ENCODE peak calls at places on chromosome 1, in seven cellular contexts. One of them, this sample, is unnamed.

GRCh38 chr1:224726783-224727182 is 110.7 kb downstream of the CNIH3 start:
- DNase-seq in M059J: peak
- DNase-seq in CD8-positive, alpha-beta memory T cell: no peak
- DNase-seq in body of pancreas: no peak
- DNase-seq in tibial nerve: no peak
- DNase-seq in anterior cingulate cortex: no peak
- DNase-seq in DMS79 treated with DMSO at 0.1 percent for 48 hours: no peak
- DNase-seq in this sample: no peak

GRCh38 chr1:234608026-234608719 is 1.8 kb downstream of the IRF2BP2 start:
- DNase-seq in DMS79 treated with DMSO at 0.1 percent for 48 hours: peak
- DNase-seq in M059J: peak
- DNase-seq in CD8-positive, alpha-beta memory T cell: peak
- DNase-seq in anterior cingulate cortex: no peak
- DNase-seq in tibial nerve: peak
- DNase-seq in body of pancreas: peak
- DNase-seq in this sample: peak

GRCh38 chr1:192002063-192002462 is 156.2 kb upstream of the RGS18 start:
- DNase-seq in tibial nerve: no peak
- DNase-seq in M059J: no peak
- DNase-seq in DMS79 treated with DMSO at 0.1 percent for 48 hours: no peak
- DNase-seq in body of pancreas: no peak
- DNase-seq in CD8-positive, alpha-beta memory T cell: no peak
- DNase-seq in anterior cingulate cortex: no peak
- DNase-seq in this sample: no peak

GRCh38 chr1:44557756-44558155 is 116.5 kb downstream of the TMEM53 start:
- DNase-seq in tibial nerve: no peak
- DNase-seq in CD8-positive, alpha-beta memory T cell: no peak
- DNase-seq in anterior cingulate cortex: no peak
- DNase-seq in body of pancreas: no peak
- DNase-seq in DMS79 treated with DMSO at 0.1 percent for 48 hours: no peak
- DNase-seq in M059J: peak
- DNase-seq in this sample: no peak

GRCh38 chr1:39576016-39576657 is 453 bp downstream of the PABPC4 start:
- DNase-seq in CD8-positive, alpha-beta memory T cell: no peak
- DNase-seq in body of pancreas: peak
- DNase-seq in DMS79 treated with DMSO at 0.1 percent for 48 hours: no peak
- DNase-seq in tibial nerve: no peak
- DNase-seq in anterior cingulate cortex: no peak
- DNase-seq in M059J: peak
- DNase-seq in this sample: no peak

GRCh38 chr1:20139776-20140612 is 871 bp downstream of the PLA2G2F start:
- DNase-seq in DMS79 treated with DMSO at 0.1 percent for 48 hours: no peak
- DNase-seq in M059J: no peak
- DNase-seq in anterior cingulate cortex: no peak
- DNase-seq in CD8-positive, alpha-beta memory T cell: no peak
- DNase-seq in tibial nerve: no peak
- DNase-seq in body of pancreas: no peak
- DNase-seq in this sample: no peak

GRCh38 chr1:151822404-151822803 is 9.2 kb downstream of the RORC start:
- DNase-seq in CD8-positive, alpha-beta memory T cell: no peak
- DNase-seq in body of pancreas: no peak
- DNase-seq in M059J: no peak
- DNase-seq in tibial nerve: no peak
- DNase-seq in DMS79 treated with DMSO at 0.1 percent for 48 hours: no peak
- DNase-seq in anterior cingulate cortex: no peak
- DNase-seq in this sample: no peak

GRCh38 chr1:193104496-193104905 is 713 bp downstream of the GLRX2 start:
- DNase-seq in tibial nerve: no peak
- DNase-seq in DMS79 treated with DMSO at 0.1 percent for 48 hours: peak
- DNase-seq in body of pancreas: peak
- DNase-seq in anterior cingulate cortex: peak
- DNase-seq in CD8-positive, alpha-beta memory T cell: peak
- DNase-seq in M059J: peak
- DNase-seq in this sample: peak

GRCh38 chr1:106620521-106620954 is 435.9 kb upstream of the PRMT6 start:
- DNase-seq in body of pancreas: no peak
- DNase-seq in anterior cingulate cortex: no peak
- DNase-seq in DMS79 treated with DMSO at 0.1 percent for 48 hours: no peak
- DNase-seq in M059J: peak
- DNase-seq in tibial nerve: no peak
- DNase-seq in CD8-positive, alpha-beta memory T cell: no peak
- DNase-seq in this sample: no peak

GRCh38 chr1:180360333-180361075 is 130.4 kb downstream of the LHX4 start:
- DNase-seq in CD8-positive, alpha-beta memory T cell: no peak
- DNase-seq in tibial nerve: no peak
- DNase-seq in anterior cingulate cortex: no peak
- DNase-seq in body of pancreas: no peak
- DNase-seq in M059J: peak
- DNase-seq in DMS79 treated with DMSO at 0.1 percent for 48 hours: no peak
- DNase-seq in this sample: no peak

GRCh38 chr1:157114183-157115121 is 14.8 kb upstream of the ETV3L start:
- DNase-seq in anterior cingulate cortex: no peak
- DNase-seq in M059J: no peak
- DNase-seq in body of pancreas: no peak
- DNase-seq in DMS79 treated with DMSO at 0.1 percent for 48 hours: no peak
- DNase-seq in tibial nerve: no peak
- DNase-seq in CD8-positive, alpha-beta memory T cell: no peak
- DNase-seq in this sample: no peak

GRCh38 chr1:24386241-24386640 is 27.3 kb downstream of the STPG1 start:
- DNase-seq in body of pancreas: no peak
- DNase-seq in DMS79 treated with DMSO at 0.1 percent for 48 hours: peak
- DNase-seq in tibial nerve: no peak
- DNase-seq in anterior cingulate cortex: no peak
- DNase-seq in CD8-positive, alpha-beta memory T cell: no peak
- DNase-seq in M059J: peak
- DNase-seq in this sample: peak

GRCh38 chr1:30184393-30185141 is 538.8 kb downstream of the MATN1 start:
- DNase-seq in CD8-positive, alpha-beta memory T cell: no peak
- DNase-seq in DMS79 treated with DMSO at 0.1 percent for 48 hours: peak
- DNase-seq in anterior cingulate cortex: no peak
- DNase-seq in M059J: no peak
- DNase-seq in body of pancreas: no peak
- DNase-seq in tibial nerve: no peak
- DNase-seq in this sample: peak

GRCh38 chr1:18951818-18952391 is 4.6 kb downstream of the IFFO2 start:
- DNase-seq in CD8-positive, alpha-beta memory T cell: peak
- DNase-seq in anterior cingulate cortex: no peak
- DNase-seq in body of pancreas: no peak
- DNase-seq in M059J: peak
- DNase-seq in DMS79 treated with DMSO at 0.1 percent for 48 hours: no peak
- DNase-seq in tibial nerve: no peak
- DNase-seq in this sample: no peak

GRCh38 chr1:20699558-20699957 is 18.2 kb downstream of the KIF17 start:
- DNase-seq in CD8-positive, alpha-beta memory T cell: no peak
- DNase-seq in body of pancreas: no peak
- DNase-seq in DMS79 treated with DMSO at 0.1 percent for 48 hours: no peak
- DNase-seq in anterior cingulate cortex: no peak
- DNase-seq in M059J: no peak
- DNase-seq in tibial nerve: no peak
- DNase-seq in this sample: no peak

GRCh38 chr1:230753586-230754251 is 6.5 kb downstream of the CAPN9 start:
- DNase-seq in tibial nerve: no peak
- DNase-seq in CD8-positive, alpha-beta memory T cell: peak
- DNase-seq in body of pancreas: no peak
- DNase-seq in DMS79 treated with DMSO at 0.1 percent for 48 hours: no peak
- DNase-seq in M059J: no peak
- DNase-seq in anterior cingulate cortex: no peak
- DNase-seq in this sample: no peak

GRCh38 chr1:202010042-202011015 is at the start of gene ELF3:
- DNase-seq in anterior cingulate cortex: no peak
- DNase-seq in tibial nerve: no peak
- DNase-seq in DMS79 treated with DMSO at 0.1 percent for 48 hours: peak
- DNase-seq in M059J: peak
- DNase-seq in body of pancreas: peak
- DNase-seq in CD8-positive, alpha-beta memory T cell: no peak
- DNase-seq in this sample: peak

GRCh38 chr1:214660900-214661299 is 57.9 kb downstream of the CENPF start:
- DNase-seq in body of pancreas: peak
- DNase-seq in DMS79 treated with DMSO at 0.1 percent for 48 hours: no peak
- DNase-seq in tibial nerve: peak
- DNase-seq in anterior cingulate cortex: peak
- DNase-seq in CD8-positive, alpha-beta memory T cell: no peak
- DNase-seq in M059J: no peak
- DNase-seq in this sample: no peak

GRCh38 chr1:29673669-29674624 is 437.6 kb downstream of the PTPRU start:
- DNase-seq in CD8-positive, alpha-beta memory T cell: no peak
- DNase-seq in body of pancreas: no peak
- DNase-seq in anterior cingulate cortex: no peak
- DNase-seq in M059J: peak
- DNase-seq in DMS79 treated with DMSO at 0.1 percent for 48 hours: no peak
- DNase-seq in tibial nerve: no peak
- DNase-seq in this sample: peak

GRCh38 chr1:87826639-87827345 is 498.1 kb downstream of the LMO4 start:
- DNase-seq in tibial nerve: peak
- DNase-seq in M059J: peak
- DNase-seq in anterior cingulate cortex: no peak
- DNase-seq in DMS79 treated with DMSO at 0.1 percent for 48 hours: peak
- DNase-seq in body of pancreas: no peak
- DNase-seq in CD8-positive, alpha-beta memory T cell: no peak
- DNase-seq in this sample: peak

GRCh38 chr1:84871181-84871580 is 21.8 kb downstream of the LPAR3 start:
- DNase-seq in M059J: no peak
- DNase-seq in anterior cingulate cortex: no peak
- DNase-seq in DMS79 treated with DMSO at 0.1 percent for 48 hours: no peak
- DNase-seq in body of pancreas: no peak
- DNase-seq in CD8-positive, alpha-beta memory T cell: no peak
- DNase-seq in tibial nerve: no peak
- DNase-seq in this sample: no peak

GRCh38 chr1:188140958-188141357 is 1312.2 kb downstream of the PLA2G4A start:
- DNase-seq in CD8-positive, alpha-beta memory T cell: no peak
- DNase-seq in M059J: no peak
- DNase-seq in anterior cingulate cortex: no peak
- DNase-seq in body of pancreas: no peak
- DNase-seq in DMS79 treated with DMSO at 0.1 percent for 48 hours: no peak
- DNase-seq in tibial nerve: no peak
- DNase-seq in this sample: no peak

GRCh38 chr1:89812992-89813391 is 7.8 kb upstream of the LRRC8D start:
- DNase-seq in CD8-positive, alpha-beta memory T cell: no peak
- DNase-seq in M059J: no peak
- DNase-seq in body of pancreas: no peak
- DNase-seq in DMS79 treated with DMSO at 0.1 percent for 48 hours: no peak
- DNase-seq in anterior cingulate cortex: no peak
- DNase-seq in tibial nerve: no peak
- DNase-seq in this sample: no peak

GRCh38 chr1:41238311-41239094 is 3.6 kb downstream of the SCMH1 start:
- DNase-seq in body of pancreas: no peak
- DNase-seq in M059J: peak
- DNase-seq in tibial nerve: no peak
- DNase-seq in CD8-positive, alpha-beta memory T cell: no peak
- DNase-seq in DMS79 treated with DMSO at 0.1 percent for 48 hours: no peak
- DNase-seq in anterior cingulate cortex: no peak
- DNase-seq in this sample: no peak

GRCh38 chr1:14366361-14367018 is 232.0 kb upstream of the KAZN start:
- DNase-seq in body of pancreas: no peak
- DNase-seq in DMS79 treated with DMSO at 0.1 percent for 48 hours: peak
- DNase-seq in CD8-positive, alpha-beta memory T cell: no peak
- DNase-seq in tibial nerve: no peak
- DNase-seq in M059J: peak
- DNase-seq in anterior cingulate cortex: no peak
- DNase-seq in this sample: no peak

GRCh38 chr1:15703562-15703961 is 19.4 kb downstream of the PLEKHM2 start:
- DNase-seq in body of pancreas: peak
- DNase-seq in DMS79 treated with DMSO at 0.1 percent for 48 hours: no peak
- DNase-seq in anterior cingulate cortex: peak
- DNase-seq in M059J: peak
- DNase-seq in CD8-positive, alpha-beta memory T cell: no peak
- DNase-seq in tibial nerve: peak
- DNase-seq in this sample: peak

GRCh38 chr1:220189750-220190347 is 82.4 kb downstream of the RAB3GAP2 start:
- DNase-seq in M059J: peak
- DNase-seq in anterior cingulate cortex: no peak
- DNase-seq in CD8-positive, alpha-beta memory T cell: peak
- DNase-seq in body of pancreas: no peak
- DNase-seq in tibial nerve: no peak
- DNase-seq in DMS79 treated with DMSO at 0.1 percent for 48 hours: peak
- DNase-seq in this sample: no peak

GRCh38 chr1:25037174-25038074 is 107.3 kb upstream of the RUNX3 start:
- DNase-seq in anterior cingulate cortex: no peak
- DNase-seq in tibial nerve: no peak
- DNase-seq in CD8-positive, alpha-beta memory T cell: peak
- DNase-seq in M059J: peak
- DNase-seq in body of pancreas: no peak
- DNase-seq in DMS79 treated with DMSO at 0.1 percent for 48 hours: no peak
- DNase-seq in this sample: no peak

GRCh38 chr1:206933333-206933945 is 11.7 kb upstream of the FCMR start:
- DNase-seq in DMS79 treated with DMSO at 0.1 percent for 48 hours: no peak
- DNase-seq in M059J: no peak
- DNase-seq in CD8-positive, alpha-beta memory T cell: peak
- DNase-seq in tibial nerve: no peak
- DNase-seq in body of pancreas: peak
- DNase-seq in anterior cingulate cortex: no peak
- DNase-seq in this sample: peak

GRCh38 chr1:157140068-157140588 is 1.9 kb upstream of the ETV3 start:
- DNase-seq in M059J: no peak
- DNase-seq in CD8-positive, alpha-beta memory T cell: no peak
- DNase-seq in DMS79 treated with DMSO at 0.1 percent for 48 hours: no peak
- DNase-seq in tibial nerve: no peak
- DNase-seq in body of pancreas: no peak
- DNase-seq in anterior cingulate cortex: no peak
- DNase-seq in this sample: no peak

GRCh38 chr1:156726549-156727226 is 1.6 kb upstream of the METTL25B start:
- DNase-seq in CD8-positive, alpha-beta memory T cell: peak
- DNase-seq in DMS79 treated with DMSO at 0.1 percent for 48 hours: peak
- DNase-seq in M059J: peak
- DNase-seq in tibial nerve: no peak
- DNase-seq in body of pancreas: peak
- DNase-seq in anterior cingulate cortex: no peak
- DNase-seq in this sample: no peak

GRCh38 chr1:43358121-43358745 is 548 bp upstream of the CDC20 start:
- DNase-seq in anterior cingulate cortex: no peak
- DNase-seq in CD8-positive, alpha-beta memory T cell: peak
- DNase-seq in M059J: peak
- DNase-seq in DMS79 treated with DMSO at 0.1 percent for 48 hours: peak
- DNase-seq in tibial nerve: no peak
- DNase-seq in body of pancreas: peak
- DNase-seq in this sample: no peak

GRCh38 chr1:151849871-151850270 is 3.6 kb downstream of the THEM5 start:
- DNase-seq in anterior cingulate cortex: no peak
- DNase-seq in DMS79 treated with DMSO at 0.1 percent for 48 hours: no peak
- DNase-seq in body of pancreas: no peak
- DNase-seq in CD8-positive, alpha-beta memory T cell: no peak
- DNase-seq in tibial nerve: no peak
- DNase-seq in M059J: no peak
- DNase-seq in this sample: no peak

GRCh38 chr1:92411511-92411910 is 75.2 kb downstream of the GFI1 start:
- DNase-seq in M059J: peak
- DNase-seq in body of pancreas: no peak
- DNase-seq in CD8-positive, alpha-beta memory T cell: no peak
- DNase-seq in anterior cingulate cortex: no peak
- DNase-seq in DMS79 treated with DMSO at 0.1 percent for 48 hours: no peak
- DNase-seq in tibial nerve: no peak
- DNase-seq in this sample: no peak

GRCh38 chr1:43293896-43294760 is 6.7 kb upstream of the TIE1 start:
- DNase-seq in CD8-positive, alpha-beta memory T cell: no peak
- DNase-seq in M059J: peak
- DNase-seq in body of pancreas: no peak
- DNase-seq in DMS79 treated with DMSO at 0.1 percent for 48 hours: no peak
- DNase-seq in tibial nerve: no peak
- DNase-seq in anterior cingulate cortex: no peak
- DNase-seq in this sample: no peak

GRCh38 chr1:84073266-84073665 is 70.8 kb upstream of the PRKACB start:
- DNase-seq in tibial nerve: no peak
- DNase-seq in CD8-positive, alpha-beta memory T cell: no peak
- DNase-seq in body of pancreas: no peak
- DNase-seq in M059J: no peak
- DNase-seq in DMS79 treated with DMSO at 0.1 percent for 48 hours: no peak
- DNase-seq in anterior cingulate cortex: no peak
- DNase-seq in this sample: no peak

This sample was measured in lung.